ENCODE peak calls at places on chromosomes 13 and 19, in four cellular contexts. S is H1, T is GM12878, L is HepG2. J is an unnamed sample.

GRCh38 chr19:2782357-2782935 is 627 bp downstream of the SGTA start:
- DNase-seq in S (no peak), T (no peak), L (no peak), J (no peak)

GRCh38 chr13:44822291-44822690 is 167.0 kb downstream of the NUFIP1 start:
- DNase-seq in S (no peak), T (no peak), L (no peak), J (no peak)

GRCh38 chr13:108621421-108621820 is 8.0 kb upstream of the MYO16 start:
- DNase-seq in S (no peak), T (no peak), L (no peak), J (no peak)

GRCh38 chr13:50810998-50811397 is 32.5 kb downstream of the DLEU7 start:
- DNase-seq in S (no peak), T (peak; percentile 76), L (no peak), J (no peak)

GRCh38 chr19:13001502-13002388 is 6.5 kb downstream of the NFIX start:
- DNase-seq in S (no peak), T (no peak), L (no peak), J (no peak)

GRCh38 chr19:42255766-42256750 is 1.1 kb upstream of the ERF start:
- DNase-seq in S (no peak), T (no peak), L (no peak), J (no peak)

GRCh38 chr13:79686441-79686840 is 205.5 kb downstream of the NDFIP2 start:
- DNase-seq in S (no peak), T (no peak), L (no peak), J (no peak)

GRCh38 chr13:114079601-114080536 is 52.6 kb downstream of the RASA3 start:
- DNase-seq in S (no peak), T (no peak), L (no peak), J (no peak)

GRCh38 chr19:13014101-13014920 is 19.0 kb downstream of the NFIX start:
- DNase-seq in S (no peak), T (no peak), L (no peak), J (no peak)

GRCh38 chr13:49610176-49610575 is 18.1 kb upstream of the ARL11 start:
- DNase-seq in S (no peak), T (no peak), L (no peak), J (no peak)

GRCh38 chr13:20702530-20702929 is 969 bp upstream of the IL17D start:
- DNase-seq in S (no peak), T (no peak), L (no peak), J (no peak)

GRCh38 chr13:45337395-45337794 is 3.6 kb downstream of the TPT1 start:
- DNase-seq in S (no peak), T (no peak), L (no peak), J (no peak)

GRCh38 chr19:7191946-7192691 is 102.1 kb downstream of the INSR start:
- DNase-seq in S (no peak), T (no peak), L (no peak), J (no peak)

GRCh38 chr19:38718747-38719543 is 25.3 kb downstream of the CAPN12 start:
- DNase-seq in S (no peak), T (no peak), L (no peak), J (no peak)

GRCh38 chr13:41017153-41017552 is 2.0 kb downstream of the ELF1 start:
- DNase-seq in S (no peak), T (no peak), L (no peak), J (no peak)

GRCh38 chr13:101291647-101292515 is 124.4 kb downstream of the NALCN start:
- DNase-seq in S (no peak), T (no peak), L (no peak), J (no peak)

GRCh38 chr13:30340367-30341184 is 33.2 kb upstream of the KATNAL1 start:
- DNase-seq in S (no peak), T (no peak), L (no peak), J (no peak)

GRCh38 chr13:44448875-44449274 is 75.3 kb downstream of the SERP2 start:
- DNase-seq in S (no peak), T (no peak), L (no peak), J (no peak)

GRCh38 chr13:41654800-41655199 is 197.4 kb downstream of the RGCC start:
- DNase-seq in S (no peak), T (no peak), L (no peak), J (no peak)

GRCh38 chr19:29260477-29261317 is 47.7 kb upstream of the UQCRFS1 start:
- DNase-seq in S (no peak), T (peak; percentile 3), L (peak; percentile 49), J (peak; percentile 63)

GRCh38 chr13:98144501-98145350 is 1.8 kb downstream of the FARP1 start:
- DNase-seq in S (no peak), T (no peak), L (peak; percentile 86), J (no peak)

GRCh38 chr19:40528533-40529092 is 48.1 kb upstream of the SHKBP1 start:
- DNase-seq in S (no peak), T (no peak), L (no peak), J (no peak)

GRCh38 chr19:18070181-18070580 is 16.6 kb downstream of the IL12RB1 start:
- DNase-seq in S (no peak), T (no peak), L (no peak), J (no peak)

GRCh38 chr19:17049711-17050280 is 23.2 kb upstream of the CPAMD8 start:
- DNase-seq in S (no peak), T (no peak), L (no peak), J (no peak)

GRCh38 chr19:50167314-50167721 is 4.2 kb upstream of the IZUMO2 start:
- DNase-seq in S (no peak), T (no peak), L (peak; percentile 15), J (no peak)

GRCh38 chr13:112657850-112658445 is 31.9 kb upstream of the ATP11A start:
- DNase-seq in S (no peak), T (no peak), L (no peak), J (no peak)

GRCh38 chr13:113142876-113143275 is 15.6 kb upstream of the PROZ start:
- DNase-seq in S (no peak), T (no peak), L (no peak), J (no peak)

GRCh38 chr19:46413262-46414031 is at the start of gene CCDC8:
- DNase-seq in S (peak; percentile 86), T (no peak), L (no peak), J (peak; percentile 92)
- TF ChIP-seq ZNF274 in S (no peak), T (no peak), L (no peak), J (no peak)

GRCh38 chr13:109875746-109876145 is 89.4 kb upstream of the IRS2 start:
- DNase-seq in S (no peak), T (no peak), L (no peak), J (no peak)

GRCh38 chr13:109873351-109874123 is 87.2 kb upstream of the IRS2 start:
- DNase-seq in S (no peak), T (no peak), L (no peak), J (no peak)

GRCh38 chr13:109874921-109875454 is 88.6 kb upstream of the IRS2 start:
- DNase-seq in S (no peak), T (no peak), L (no peak), J (no peak)

GRCh38 chr13:109872864-109873263 is 86.5 kb upstream of the IRS2 start:
- DNase-seq in S (no peak), T (no peak), L (no peak), J (no peak)

DNA sequence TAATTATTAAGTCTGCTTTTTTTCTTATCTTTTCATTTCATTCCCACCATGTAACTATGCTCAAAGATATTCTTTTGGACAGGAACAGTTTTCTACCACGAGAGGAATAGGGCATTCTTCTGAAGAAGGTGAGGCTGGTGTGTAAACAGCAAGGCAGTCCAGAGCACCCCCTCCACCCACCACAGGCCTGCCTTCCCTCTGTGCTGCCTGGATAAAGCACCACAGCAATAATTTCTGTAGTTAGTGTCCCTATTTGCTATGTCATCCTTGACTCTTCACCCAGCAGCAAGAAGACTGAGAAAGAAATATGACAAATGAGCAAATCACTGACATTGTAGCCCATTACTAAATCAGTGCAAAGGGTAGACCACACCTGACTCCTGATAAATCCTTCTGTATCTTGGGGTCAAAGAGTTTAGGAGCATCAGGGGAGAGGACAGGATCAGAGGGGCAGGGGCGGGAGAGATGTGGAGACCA is 88.1 kb upstream of the IRS2 start:
- DNase-seq in S (no peak), T (no peak), L (no peak), J (no peak)
- TF ChIP-seq SUZ12 in S (no peak), T (no peak), L (no peak), J (no peak)

DNA sequence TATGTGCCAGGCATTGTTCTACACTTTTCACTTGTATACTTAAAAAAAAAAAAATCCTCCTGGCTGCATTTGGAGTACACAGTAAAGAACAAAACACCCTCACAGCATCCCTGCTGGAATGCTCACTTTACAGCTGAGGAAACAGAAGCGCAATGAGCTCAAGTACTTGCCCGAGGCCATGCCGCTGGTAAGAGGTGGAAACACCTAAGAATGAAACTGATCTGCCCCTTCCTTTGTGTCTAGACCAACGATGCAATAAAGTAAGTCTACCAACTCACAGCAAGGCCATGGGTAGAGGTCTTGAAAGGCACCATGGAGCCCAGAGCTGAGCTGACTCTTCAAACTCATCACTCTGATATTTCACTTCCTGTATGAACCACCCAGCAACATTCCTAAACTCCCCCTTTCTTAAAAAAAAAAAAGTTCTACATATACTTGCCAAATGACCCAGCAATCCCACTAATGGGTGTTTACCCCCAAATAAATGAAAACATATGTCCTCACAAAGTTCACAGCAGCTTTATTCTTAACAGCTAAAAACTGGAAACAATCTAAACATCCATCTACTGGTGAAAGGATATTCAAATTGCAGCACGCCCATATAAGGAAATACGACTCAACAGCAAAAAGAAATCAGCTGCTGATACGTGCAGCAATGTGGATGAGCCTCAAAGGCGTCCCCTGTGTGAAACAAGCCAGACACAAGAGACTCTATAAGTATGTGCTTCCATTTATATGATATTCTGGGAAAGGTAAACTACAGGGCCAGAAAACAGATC is 236.6 kb upstream of the MAB21L1 start:
- DNase-seq in S (no peak), T (no peak), L (no peak), J (no peak)
- H3K9ac ChIP-seq in S (no peak overlapping the region), T (no peak overlapping the region), L (no peak overlapping the region), J (no peak overlapping the region)

GRCh38 chr19:10427169-10427568 is 6.8 kb downstream of the PDE4A start:
- DNase-seq in S (no peak), T (no peak), L (no peak), J (no peak)

GRCh38 chr19:10422846-10423245 is 2.5 kb downstream of the PDE4A start:
- DNase-seq in S (no peak), T (no peak), L (no peak), J (no peak)

GRCh38 chr19:10421981-10422461 is 1.7 kb downstream of the PDE4A start:
- DNase-seq in S (no peak), T (no peak), L (no peak), J (no peak)

GRCh38 chr19:10421240-10421948 is 1.1 kb downstream of the PDE4A start:
- DNase-seq in S (no peak), T (no peak), L (no peak), J (no peak)

DNA sequence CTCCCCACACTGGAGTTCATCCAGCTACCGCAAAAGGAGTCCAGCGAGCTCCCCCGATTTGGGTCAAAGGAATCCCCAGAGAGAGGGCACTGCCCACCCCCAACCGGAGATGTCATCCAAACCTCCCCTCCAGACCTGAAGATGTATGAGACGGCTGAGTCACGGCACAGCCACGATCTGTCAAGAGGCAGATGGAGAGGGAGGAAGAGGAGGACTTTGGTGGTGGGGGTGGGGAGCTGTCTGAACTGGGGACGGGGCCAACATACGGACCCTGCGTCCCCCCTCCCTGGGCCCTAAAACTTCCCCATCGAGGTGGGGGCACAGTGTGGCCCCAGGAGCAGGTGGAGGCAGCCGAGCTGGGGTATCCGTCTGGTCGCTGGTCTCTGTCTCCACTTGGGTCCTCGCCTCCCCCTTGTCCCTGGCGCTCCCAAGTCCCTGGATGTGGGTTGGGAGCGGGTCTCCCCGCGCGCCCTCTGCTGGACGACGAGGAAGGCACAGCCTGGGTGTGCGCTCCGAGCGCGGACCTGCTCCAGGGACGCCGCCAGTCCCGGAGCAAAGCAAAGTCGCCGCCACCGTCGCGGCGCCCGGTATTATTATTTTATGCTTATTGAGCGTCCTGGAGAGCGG is 3.8 kb downstream of the PDE4A start:
- DNase-seq in S (no peak), T (no peak), L (peak; percentile 58), J (no peak)
- TF ChIP-seq ZNF274 in S (no peak), T (no peak), L (no peak), J (no peak)

J was measured in NT2/D1.